ENCODE peak calls at places on chromosomes 13 and 19, in six cellular contexts. Q is fibroblast of the aortic adventitia, F is OCI-LY7, S is pancreas, G is psoas muscle, U is adrenal gland. C is an unnamed sample.
A peak's percentile ranks its signal among the peaks of the same experiment; 100 is the strongest.

GRCh38 chr13:99484405-99484981 is 16.8 kb upstream of the TM9SF2 start:
- DNase-seq in Q (peak; percentile 70), F (no peak), S (no peak), G (no peak), U (no peak), C (no peak)

GRCh38 chr13:30268673-30269072 is 38.7 kb downstream of the KATNAL1 start:
- DNase-seq in Q (no peak), F (no peak), S (no peak), G (no peak), U (no peak), C (no peak)

GRCh38 chr13:50126378-50127016 is 111.3 kb downstream of the KCNRG start:
- DNase-seq in Q (peak; percentile 53), F (peak; percentile 59), S (peak; percentile 56), G (no peak), U (peak; percentile 30), C (peak; percentile 34)

GRCh38 chr13:91155512-91156114 is 191.9 kb upstream of the MIR17HG start:
- DNase-seq in Q (no peak), F (no peak), S (no peak), G (no peak), U (no peak), C (no peak)

GRCh38 chr13:77969299-77969698 is 50.7 kb upstream of the EDNRB start:
- DNase-seq in Q (no peak), F (no peak), S (no peak), G (no peak), U (no peak), C (no peak)

GRCh38 chr13:38590796-38591507 is 95.9 kb upstream of the FREM2 start:
- DNase-seq in Q (no peak), F (no peak), S (no peak), G (no peak), U (no peak), C (no peak)

GRCh38 chr13:41658057-41658642 is 200.8 kb downstream of the RGCC start:
- DNase-seq in Q (peak; percentile 80), F (no peak), S (no peak), G (no peak), U (no peak), C (no peak)

GRCh38 chr19:16359074-16359473 is 34.4 kb downstream of the KLF2 start:
- DNase-seq in Q (no peak), F (no peak), S (no peak), G (no peak), U (no peak), C (no peak)

GRCh38 chr13:27679896-27680295 is 58.2 kb downstream of the POLR1D start:
- DNase-seq in Q (no peak), F (no peak), S (no peak), G (no peak), U (no peak), C (no peak)

GRCh38 chr13:51601601-51602348 is 17.5 kb downstream of the WDFY2 start:
- DNase-seq in Q (no peak), F (no peak), S (no peak), G (no peak), U (no peak), C (no peak)

GRCh38 chr19:11064831-11065303 is 24.4 kb upstream of the LDLR start:
- DNase-seq in Q (peak; percentile 15), F (no peak), S (peak; percentile 58), G (peak; percentile 28), U (peak; percentile 89), C (peak; percentile 15)

GRCh38 chr19:5880196-5880595 is 9.9 kb upstream of the FUT5 start:
- DNase-seq in Q (no peak), F (no peak), S (no peak), G (no peak), U (no peak), C (no peak)

GRCh38 chr19:3826163-3826562 is 40.0 kb upstream of the MATK start:
- DNase-seq in Q (no peak), F (no peak), S (no peak), G (no peak), U (no peak), C (no peak)

GRCh38 chr19:47663911-47664771 is 49.1 kb upstream of the EHD2 start:
- DNase-seq in Q (peak; percentile 100), F (no peak), S (peak; percentile 62), G (peak; percentile 75), U (peak; percentile 90), C (peak; percentile 45)

GRCh38 chr19:48815870-48816501 is 5.2 kb upstream of the BCAT2 start:
- DNase-seq in Q (no peak), F (peak; percentile 55), S (no peak), G (no peak), U (peak; percentile 79), C (no peak)

GRCh38 chr13:72004975-72005374 is 138.0 kb upstream of the DACH1 start:
- DNase-seq in Q (no peak), F (no peak), S (no peak), G (no peak), U (no peak), C (no peak)

GRCh38 chr13:37617162-37617561 is 18.6 kb upstream of the POSTN start:
- DNase-seq in Q (peak; percentile 90), F (no peak), S (no peak), G (no peak), U (no peak), C (no peak)

GRCh38 chr13:45681101-45681500 is 21.0 kb upstream of the CBY2 start:
- DNase-seq in Q (no peak), F (no peak), S (no peak), G (no peak), U (no peak), C (no peak)

GRCh38 chr13:42971670-42972355 is 20.2 kb downstream of the EPSTI1 start:
- DNase-seq in Q (peak; percentile 48), F (no peak), S (no peak), G (no peak), U (no peak), C (no peak)

GRCh38 chr13:42478531-42479156 is 95.3 kb upstream of the TNFSF11 start:
- DNase-seq in Q (peak; percentile 57), F (peak; percentile 4), S (no peak), G (no peak), U (no peak), C (no peak)

GRCh38 chr19:9981406-9982260 is 28.7 kb downstream of the COL5A3 start:
- DNase-seq in Q (peak; percentile 27), F (no peak), S (no peak), G (no peak), U (no peak), C (no peak)

GRCh38 chr13:104773775-104774174 is 1707.6 kb upstream of the SLC10A2 start:
- DNase-seq in Q (peak; percentile 10), F (peak; percentile 20), S (no peak), G (no peak), U (no peak), C (peak; percentile 21)

GRCh38 chr13:110520431-110521295 is 40.9 kb downstream of the RAB20 start:
- DNase-seq in Q (peak; percentile 93), F (no peak), S (peak; percentile 71), G (peak; percentile 86), U (peak; percentile 94), C (no peak)

GRCh38 chr19:50173144-50173543 is 10.1 kb upstream of the IZUMO2 start:
- DNase-seq in Q (no peak), F (no peak), S (no peak), G (no peak), U (no peak), C (no peak)

GRCh38 chr13:51999525-51999924 is 11.7 kb downstream of the ATP7B start:
- DNase-seq in Q (peak; percentile 23), F (no peak), S (peak; percentile 78), G (peak; percentile 44), U (no peak), C (peak; percentile 80)

GRCh38 chr13:109998808-109999528 is 212.6 kb upstream of the IRS2 start:
- DNase-seq in Q (peak; percentile 85), F (no peak), S (no peak), G (no peak), U (no peak), C (peak; percentile 35)

GRCh38 chr19:35789978-35790944 is 14.9 kb downstream of the ARHGAP33 start:
- DNase-seq in Q (no peak), F (no peak), S (peak; percentile 68), G (no peak), U (no peak), C (no peak)

GRCh38 chr13:108632649-108633167 is 3.3 kb downstream of the MYO16 start:
- DNase-seq in Q (no peak), F (no peak), S (no peak), G (no peak), U (no peak), C (no peak)

GRCh38 chr13:32910530-32910929 is 105.7 kb upstream of the KL start:
- DNase-seq in Q (peak; percentile 18), F (no peak), S (no peak), G (no peak), U (no peak), C (no peak)

DNA sequence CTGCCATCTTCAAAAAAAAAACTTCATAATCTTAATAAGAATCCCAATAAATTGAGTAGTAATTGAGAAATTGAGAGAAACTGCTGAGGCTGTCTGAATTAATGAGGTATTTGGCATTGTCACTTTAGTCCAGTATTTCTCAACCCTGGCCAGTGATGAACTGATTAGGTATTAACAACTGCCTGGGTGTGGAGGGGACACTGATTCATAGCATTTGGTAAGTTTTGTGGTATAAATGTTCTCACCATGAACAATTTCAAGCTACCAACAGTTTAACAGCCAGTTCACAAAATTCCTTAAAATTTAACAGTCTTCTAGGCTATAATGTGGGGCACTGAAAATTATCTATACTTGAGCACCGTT is 18.3 kb downstream of the GPC6 start:
- DNase-seq in Q (peak; percentile 68), F (no peak), S (no peak), G (no peak), U (no peak), C (no peak)
- H3K4me3 ChIP-seq in Q (peak overlapping the region; percentile 65), F (no peak overlapping the region), S (no peak overlapping the region), G (peak overlapping the region; percentile 39), U (peak overlapping the region; percentile 49), C (no peak overlapping the region)

DNA sequence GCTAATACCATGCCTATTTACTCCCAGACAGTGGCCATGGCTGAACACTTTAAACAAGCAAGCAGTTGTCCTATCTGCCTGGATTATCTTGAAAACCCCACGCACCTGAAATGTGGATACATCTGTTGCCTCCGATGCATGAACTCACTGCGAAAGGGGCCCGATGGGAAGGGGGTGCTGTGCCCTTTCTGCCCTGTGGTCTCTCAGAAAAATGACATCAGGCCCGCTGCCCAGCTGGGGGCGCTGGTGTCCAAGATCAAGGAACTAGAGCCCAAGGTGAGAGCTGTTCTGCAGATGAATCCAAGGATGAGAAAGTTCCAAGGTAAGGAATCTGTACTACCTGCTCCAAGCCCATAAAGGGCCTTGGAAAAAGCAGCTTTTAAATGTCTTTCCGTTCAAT is 8.6 kb downstream of the RFPL4AL1 start:
- DNase-seq in Q (no peak), F (peak; percentile 68), S (no peak), G (no peak), U (no peak), C (no peak)
- TF ChIP-seq CTCF in Q (no peak), F (peak; percentile 93), S (no peak), G (no peak), U (no peak), C (peak; percentile 32)

DNA sequence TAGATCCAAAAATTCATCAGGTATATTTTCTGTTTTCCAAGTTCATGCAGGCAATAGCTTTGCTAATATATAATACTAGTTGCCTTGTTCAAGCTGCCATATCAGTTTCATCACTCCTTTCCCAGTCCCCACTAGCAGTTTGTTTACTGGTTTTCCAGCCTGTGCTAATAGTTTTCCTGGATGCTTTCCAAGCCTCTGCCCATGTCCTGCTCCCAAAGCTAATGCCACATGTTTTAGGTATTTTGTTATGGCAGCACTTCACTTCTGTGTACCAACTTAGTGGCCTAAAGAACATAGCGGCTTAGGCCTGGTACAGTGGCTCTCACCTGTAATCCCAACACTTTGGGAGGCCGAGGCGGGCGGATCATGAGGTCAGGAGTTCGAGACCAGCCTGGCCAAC is 28.1 kb upstream of the ZNF527 start:
- DNase-seq in Q (no peak), F (no peak), S (no peak), G (no peak), U (no peak), C (no peak)
- H3K4me3 ChIP-seq in Q (no peak overlapping the region), F (no peak overlapping the region), S (no peak overlapping the region), G (no peak overlapping the region), U (no peak overlapping the region), C (no peak overlapping the region)

GRCh38 chr13:106498158-106498557 is 37.3 kb downstream of the EFNB2 start:
- DNase-seq in Q (no peak), F (no peak), S (no peak), G (no peak), U (no peak), C (no peak)
- TF ChIP-seq CTCF in Q (no peak), F (no peak), S (no peak), G (no peak), U (no peak), C (no peak)

C was measured in LNCaP clone FGC.